ENCODE peak calls at places on chromosome 12, in four cellular contexts. X is DMS153, G is RCC 7860, T is amygdala. D is an unnamed sample.

GRCh38 chr12:2301531-2302461 is 249.0 kb downstream of the CACNA1C start:
- DNase-seq in T (no peak), G (no peak), X (no peak), D (no peak)

GRCh38 chr12:6927379-6927991 is at the start of gene ATN1:
- DNase-seq in T (peak), G (peak), X (peak), D (no peak)

GRCh38 chr12:57430117-57430930 is 519 bp downstream of the R3HDM2 start:
- DNase-seq in T (no peak), X (no peak), G (no peak), D (no peak)

GRCh38 chr12:19186722-19187661 is 57.5 kb downstream of the PLEKHA5 start:
- DNase-seq in G (peak), X (peak), T (no peak), D (peak)

GRCh38 chr12:15540025-15540424 is 217.7 kb downstream of the PTPRO start:
- DNase-seq in G (no peak), X (no peak), T (no peak), D (no peak)

GRCh38 chr12:46702581-46703344 is 123.0 kb downstream of the SLC38A4 start:
- DNase-seq in X (no peak), G (peak), T (no peak), D (no peak)

GRCh38 chr12:32151552-32151951 is 44.9 kb downstream of the BICD1 start:
- DNase-seq in T (no peak), G (no peak), X (no peak), D (no peak)

GRCh38 chr12:119008691-119009221 is 27.4 kb downstream of the SRRM4 start:
- DNase-seq in T (no peak), X (no peak), G (no peak), D (no peak)

GRCh38 chr12:131989021-131989420 is 39.3 kb downstream of the EP400 start:
- DNase-seq in G (no peak), T (no peak), X (no peak), D (no peak)

GRCh38 chr12:116040412-116040811 is 237.1 kb downstream of the MED13L start:
- DNase-seq in G (no peak), X (no peak), T (no peak), D (no peak)

GRCh38 chr12:94689002-94689645 is 38.8 kb upstream of the TMCC3 start:
- DNase-seq in X (no peak), G (no peak), T (no peak), D (peak)

GRCh38 chr12:111687255-111687654 is 1.4 kb downstream of the ACAD10 start:
- DNase-seq in X (no peak), G (no peak), T (no peak), D (no peak)

GRCh38 chr12:65522956-65523857 is 244.7 kb downstream of the MSRB3 start:
- DNase-seq in T (no peak), G (no peak), X (no peak), D (no peak)

D was measured in smooth muscle cell of the brain vasculature.